ENCODE peak calls at places on chromosomes 1 and 21, in four cellular contexts. N, H, X and Q are unnamed samples.

GRCh38 chr1:246297314-246298273 is 209.5 kb downstream of the SMYD3 start:
- DNase-seq in N (no peak), H (no peak), X (no peak), Q (no peak)

GRCh38 chr1:12549460-12550349 is 68.3 kb downstream of the DHRS3 start:
- DNase-seq in N (no peak), H (peak), X (peak), Q (peak)

GRCh38 chr21:34986561-34987533 is 62.3 kb downstream of the RUNX1 start:
- DNase-seq in N (no peak), H (no peak), X (no peak), Q (peak)

GRCh38 chr1:170214117-170214979 is 68.6 kb downstream of the NTMT2 start:
- DNase-seq in N (no peak), H (no peak), X (no peak), Q (peak)

GRCh38 chr21:37367758-37368535 is 1.4 kb downstream of the DYRK1A start:
- DNase-seq in N (no peak), H (no peak), X (no peak), Q (peak)

GRCh38 chr1:154493276-154493675 is 8.7 kb upstream of the TDRD10 start:
- DNase-seq in N (no peak), H (no peak), X (no peak), Q (no peak)

GRCh38 chr1:230105754-230106625 is 39.0 kb downstream of the GALNT2 start:
- DNase-seq in N (no peak), H (peak), X (no peak), Q (no peak)

GRCh38 chr1:96833376-96833775 is 111.8 kb downstream of the PTBP2 start:
- DNase-seq in N (no peak), H (no peak), X (no peak), Q (no peak)

GRCh38 chr1:175317309-175317708 is 124.7 kb upstream of the KIAA0040 start:
- DNase-seq in N (no peak), H (no peak), X (no peak), Q (no peak)

GRCh38 chr1:38178236-38178635 is 131.6 kb upstream of the POU3F1 start:
- DNase-seq in N (no peak), H (no peak), X (no peak), Q (no peak)

GRCh38 chr1:210536263-210536961 is 207.7 kb downstream of the HHAT start:
- DNase-seq in N (peak), H (no peak), X (no peak), Q (no peak)

GRCh38 chr1:246923482-246923881 is 8.3 kb downstream of the AHCTF1 start:
- DNase-seq in N (no peak), H (no peak), X (no peak), Q (no peak)

GRCh38 chr1:172269644-172270043 is 150.8 kb upstream of the C1orf105 start:
- DNase-seq in N (no peak), H (no peak), X (no peak), Q (no peak)

GRCh38 chr1:11951901-11952300 is 17.4 kb downstream of the PLOD1 start:
- DNase-seq in N (no peak), H (no peak), X (no peak), Q (no peak)

GRCh38 chr1:34749983-34750382 is 4.9 kb upstream of the GJB5 start:
- DNase-seq in N (no peak), H (no peak), X (no peak), Q (no peak)

GRCh38 chr21:43667191-43667904 is 8.0 kb downstream of the RRP1B start:
- DNase-seq in N (no peak), H (no peak), X (no peak), Q (no peak)

GRCh38 chr1:173418107-173418985 is 58.8 kb upstream of the PRDX6 start:
- DNase-seq in N (no peak), H (no peak), X (no peak), Q (no peak)

GRCh38 chr1:229003233-229004031 is 267.5 kb upstream of the RAB4A start:
- DNase-seq in N (peak), H (no peak), X (no peak), Q (no peak)

GRCh38 chr1:192905049-192905448 is 96.2 kb downstream of the RGS2 start:
- DNase-seq in N (no peak), H (no peak), X (no peak), Q (no peak)

GRCh38 chr1:59509341-59509869 is 212.5 kb downstream of the FGGY start:
- DNase-seq in N (no peak), H (no peak), X (no peak), Q (no peak)

GRCh38 chr1:92481598-92482403 is 4.9 kb downstream of the GFI1 start:
- DNase-seq in N (no peak), H (no peak), X (no peak), Q (no peak)

GRCh38 chr1:93567255-93567918 is 114.2 kb downstream of the BCAR3 start:
- DNase-seq in N (no peak), H (no peak), X (no peak), Q (no peak)

GRCh38 chr1:39395357-39395831 is 96.0 kb upstream of the BMP8A start:
- DNase-seq in N (no peak), H (peak), X (no peak), Q (no peak)

GRCh38 chr1:25065246-25066238 is 135.5 kb upstream of the RUNX3 start:
- DNase-seq in N (no peak), H (no peak), X (no peak), Q (no peak)